ENCODE peak calls at places on chromosomes 3 and 15, in seven cellular contexts. U is HepG2, P is K562, T is HCT116, I is GM12878, E is H1, W is SK-N-SH. J is an unnamed sample. For H3K4me1 and H3K9me3, the result is how much of the 10 kb centered on the place peaks cover.

GRCh38 chr15:96502196-96502595 is 171.7 kb downstream of the NR2F2 start:
- DNase-seq in U (no peak), W (no peak), I (no peak), E (no peak), P (no peak), T (no peak), J (no peak)

GRCh38 chr15:88911766-88912118 is 1.4 kb downstream of the MFGE8 start:
- DNase-seq in P (peak), W (no peak), I (no peak), U (no peak), E (no peak), T (no peak), J (peak)

GRCh38 chr15:32856753-32857152 is 138.9 kb downstream of the GREM1 start:
- DNase-seq in W (no peak), U (no peak), E (no peak), T (no peak), I (no peak), P (no peak), J (no peak)

GRCh38 chr3:178203152-178203551 is 333.1 kb upstream of the KCNMB2 start:
- DNase-seq in E (no peak), T (no peak), W (no peak), U (no peak), I (no peak), P (no peak), J (no peak)

GRCh38 chr15:31200735-31201151 is 99.2 kb upstream of the TRPM1 start:
- DNase-seq in T (no peak), U (peak), E (peak), W (peak), P (peak), I (no peak), J (no peak)

GRCh38 chr3:99765042-99765942 is 52.4 kb upstream of the CMSS1 start:
- DNase-seq in P (no peak), T (no peak), I (no peak), W (no peak), U (no peak), E (no peak), J (no peak)

GRCh38 chr3:182238141-182238540 is 526.4 kb downstream of the SOX2 start:
- DNase-seq in I (no peak), W (no peak), T (no peak), U (no peak), E (peak), P (no peak), J (peak)

GRCh38 chr3:27633224-27633545 is 88.9 kb downstream of the EOMES start:
- DNase-seq in W (no peak), U (peak), P (no peak), T (no peak), E (no peak), I (no peak), J (no peak)

GRCh38 chr3:43737001-43737440 is 46.3 kb downstream of the ABHD5 start:
- DNase-seq in P (no peak), U (no peak), T (no peak), E (no peak), I (no peak), W (no peak), J (no peak)

GRCh38 chr3:66407281-66408218 is 93.3 kb downstream of the LRIG1 start:
- DNase-seq in E (peak), I (no peak), T (peak), W (peak), U (peak), P (peak), J (peak)
- H3K4me1 ChIP-seq in E (under half), I (under half), T (under half), W (under half), U (under half), P (under half), J (under half)

GRCh38 chr15:56228854-56229253 is 14.8 kb downstream of the RFX7 start:
- DNase-seq in E (no peak), I (no peak), T (no peak), P (no peak), U (no peak), W (no peak), J (no peak)
- H3K9me3 ChIP-seq in E (under half), I (under half), T (under half), P (under half), U (under half), W (under half), J (half or more)

GRCh38 chr3:48716508-48716981 is 476 bp downstream of the IP6K2 start:
- DNase-seq in P (peak), I (no peak), U (no peak), T (no peak), E (peak), W (peak), J (no peak)
- TF ChIP-seq YY1 in P (peak), I (peak), U (peak), T (peak), E (peak), W (peak), J (peak)

GRCh38 chr3:127855246-127855645 is 32.9 kb upstream of the MGLL start:
- DNase-seq in P (no peak), E (no peak), U (no peak), I (no peak), T (no peak), W (no peak), J (no peak)

GRCh38 chr3:127858477-127858876 is 36.2 kb upstream of the MGLL start:
- DNase-seq in E (peak), U (no peak), I (no peak), W (no peak), P (no peak), T (no peak), J (no peak)

GRCh38 chr3:127856801-127857200 is 34.5 kb upstream of the MGLL start:
- DNase-seq in P (no peak), U (no peak), I (no peak), T (no peak), W (no peak), E (no peak), J (no peak)

GRCh38 chr3:127859706-127860105 is 37.4 kb upstream of the MGLL start:
- DNase-seq in W (no peak), I (no peak), T (no peak), E (no peak), U (no peak), P (no peak), J (no peak)

GRCh38 chr3:127857270-127857801 is 35.0 kb upstream of the MGLL start:
- DNase-seq in I (no peak), T (no peak), P (no peak), W (peak), U (no peak), E (no peak), J (no peak)
- H3K4me1 ChIP-seq in I (under half), T (under half), P (under half), W (under half), U (under half), E (under half), J (under half)

DNA sequence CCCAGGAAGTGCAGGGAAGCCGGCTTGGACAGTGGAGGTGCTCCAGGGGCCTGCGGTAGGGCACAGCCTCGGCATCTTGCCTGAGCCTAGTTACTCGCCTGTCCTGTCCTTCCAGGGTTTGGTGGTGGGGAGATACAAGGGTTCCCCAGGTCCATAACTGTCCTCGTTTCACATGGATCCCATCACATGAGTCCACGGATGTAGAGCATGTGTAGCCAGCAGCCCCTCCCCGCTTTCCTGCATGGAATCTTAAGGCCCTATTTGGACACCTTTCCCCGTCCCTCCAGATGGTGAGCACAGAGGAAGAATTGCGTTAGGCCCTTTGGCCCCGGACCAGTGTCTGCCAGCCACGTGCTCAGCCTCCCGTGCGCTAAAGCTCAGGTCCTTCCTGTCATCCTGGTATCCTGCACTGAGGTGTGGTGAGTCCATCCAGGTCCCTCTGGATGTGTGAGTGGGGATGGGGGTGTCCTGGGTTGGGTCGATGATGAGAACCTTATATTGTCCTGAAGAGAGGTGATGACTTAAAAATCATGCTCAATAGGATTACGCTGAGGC is 230.4 kb downstream of the SNRPN start:
- DNase-seq in I (no peak), T (no peak), P (no peak), E (no peak), U (no peak), W (no peak), J (no peak)
- H3K9me3 ChIP-seq in I (under half), T (under half), P (under half), E (half or more), U (half or more), W (under half), J (under half)

GRCh38 chr3:30617653-30618052 is 11.3 kb downstream of the TGFBR2 start:
- DNase-seq in I (no peak), T (no peak), U (no peak), P (no peak), E (no peak), W (no peak), J (no peak)
- TF ChIP-seq YY1 in I (no peak), T (no peak), U (no peak), P (no peak), E (no peak), W (no peak), J (no peak)

DNA sequence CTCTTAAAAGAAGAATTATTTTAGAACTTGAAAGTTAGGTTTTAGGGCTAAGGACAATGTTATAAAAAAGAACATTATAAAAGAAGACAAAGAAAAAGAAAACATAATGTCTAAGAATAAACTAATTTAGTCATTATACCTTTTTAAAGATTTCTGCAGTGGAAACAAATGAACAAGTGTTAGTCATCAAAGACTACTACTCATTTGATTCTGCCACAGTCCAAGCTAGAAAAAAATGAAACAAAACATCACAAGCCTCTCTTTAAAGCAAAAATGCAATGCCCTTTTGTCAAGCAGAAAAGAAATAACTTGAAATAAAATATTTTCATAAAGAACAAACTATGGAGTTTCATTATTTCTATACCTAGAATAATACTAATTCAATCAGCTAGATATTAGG is 102.0 kb downstream of the TBC1D5 start:
- DNase-seq in U (no peak), T (no peak), W (no peak), P (no peak), I (no peak), E (no peak), J (no peak)
- H3K4me1 ChIP-seq in U (under half), T (under half), W (under half), P (under half), I (under half), E (under half), J (under half)

GRCh38 chr3:161271646-161272045 is 50.5 kb downstream of the NMD3 start:
- DNase-seq in T (no peak), P (no peak), I (no peak), W (no peak), E (no peak), U (no peak), J (no peak)

GRCh38 chr3:161273589-161274218 is 52.6 kb downstream of the NMD3 start:
- DNase-seq in T (peak), I (no peak), U (peak), E (no peak), P (peak), W (peak), J (peak)

GRCh38 chr3:161272524-161272923 is 51.4 kb downstream of the NMD3 start:
- DNase-seq in I (no peak), P (no peak), T (no peak), E (no peak), U (peak), W (no peak), J (no peak)

GRCh38 chr3:161274691-161275298 is 53.7 kb downstream of the NMD3 start:
- DNase-seq in I (no peak), W (peak), T (peak), E (peak), U (peak), P (peak), J (peak)

DNA sequence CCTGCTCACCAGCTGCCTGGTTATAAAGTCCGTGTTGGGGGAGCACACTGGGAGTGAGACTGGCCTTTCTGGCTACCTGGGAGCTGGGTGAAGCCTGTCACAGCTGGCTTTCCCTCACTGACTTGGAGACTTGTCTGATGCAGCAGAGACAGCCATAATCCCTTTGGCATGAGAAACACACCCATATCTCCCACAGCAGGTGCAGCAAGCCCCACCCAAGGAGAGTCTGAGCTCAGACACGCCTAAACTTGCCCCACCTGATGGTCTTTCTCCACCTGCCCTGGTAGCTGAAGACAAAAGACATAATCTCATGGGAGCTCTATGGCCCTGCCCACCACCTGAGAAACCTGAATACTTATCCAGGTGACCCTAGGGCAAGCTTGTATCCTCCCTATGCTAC is 54.8 kb downstream of the NMD3 start:
- DNase-seq in E (no peak), T (no peak), P (no peak), I (no peak), W (no peak), U (no peak), J (no peak)
- H3K9me3 ChIP-seq in E (under half), T (under half), P (under half), I (under half), W (under half), U (under half), J (under half)

DNA sequence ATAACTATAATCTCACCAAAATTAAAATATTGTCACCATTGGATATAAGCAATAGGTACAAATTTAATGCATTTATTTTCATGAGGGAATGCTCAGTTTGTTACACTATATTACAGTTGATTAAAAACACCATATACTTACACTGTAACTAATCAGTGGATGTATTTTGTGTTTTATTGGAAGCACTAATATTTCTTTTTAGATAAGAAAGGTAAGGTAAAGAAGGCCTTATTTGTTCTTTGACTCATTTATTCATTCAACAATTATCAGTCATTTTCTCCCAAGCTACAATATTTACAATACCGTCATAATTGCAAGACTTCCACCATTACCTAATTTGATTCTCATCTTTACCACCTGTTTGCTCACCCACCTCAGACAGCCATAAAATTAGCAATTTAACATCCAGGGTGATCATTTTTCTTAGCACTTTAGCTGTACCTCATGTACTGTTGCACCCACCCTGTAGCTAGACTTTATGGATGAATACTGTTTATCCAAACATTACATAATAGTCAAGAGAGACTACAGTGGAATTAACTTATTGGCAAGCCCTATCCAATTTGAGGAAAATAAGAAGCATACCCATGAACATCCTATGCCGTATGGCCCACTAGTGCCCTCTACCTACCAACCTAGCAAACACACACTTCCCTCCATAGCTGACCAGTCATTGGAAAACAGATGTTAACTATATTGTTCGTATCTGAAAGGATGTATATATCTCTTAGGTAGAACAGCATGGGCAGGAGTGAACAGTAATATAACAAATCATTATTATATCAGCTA is 229.6 kb downstream of the BBX start:
- DNase-seq in U (peak), E (no peak), W (no peak), T (peak), P (peak), I (no peak), J (no peak)
- TF ChIP-seq YY1 in U (no peak), E (no peak), W (no peak), T (no peak), P (no peak), I (no peak), J (no peak)

GRCh38 chr3:16943857-16944256 is 59.1 kb downstream of the PLCL2 start:
- DNase-seq in W (no peak), U (no peak), T (no peak), E (no peak), P (no peak), I (no peak), J (no peak)

GRCh38 chr3:16945330-16945729 is 60.6 kb downstream of the PLCL2 start:
- DNase-seq in W (no peak), U (no peak), I (no peak), P (no peak), E (no peak), T (no peak), J (no peak)

GRCh38 chr3:16942955-16943354 is 58.2 kb downstream of the PLCL2 start:
- DNase-seq in E (no peak), I (no peak), T (no peak), P (no peak), W (no peak), U (no peak), J (no peak)

GRCh38 chr3:16937421-16937820 is 52.7 kb downstream of the PLCL2 start:
- DNase-seq in E (no peak), T (no peak), I (no peak), P (no peak), U (no peak), W (no peak), J (no peak)

DNA sequence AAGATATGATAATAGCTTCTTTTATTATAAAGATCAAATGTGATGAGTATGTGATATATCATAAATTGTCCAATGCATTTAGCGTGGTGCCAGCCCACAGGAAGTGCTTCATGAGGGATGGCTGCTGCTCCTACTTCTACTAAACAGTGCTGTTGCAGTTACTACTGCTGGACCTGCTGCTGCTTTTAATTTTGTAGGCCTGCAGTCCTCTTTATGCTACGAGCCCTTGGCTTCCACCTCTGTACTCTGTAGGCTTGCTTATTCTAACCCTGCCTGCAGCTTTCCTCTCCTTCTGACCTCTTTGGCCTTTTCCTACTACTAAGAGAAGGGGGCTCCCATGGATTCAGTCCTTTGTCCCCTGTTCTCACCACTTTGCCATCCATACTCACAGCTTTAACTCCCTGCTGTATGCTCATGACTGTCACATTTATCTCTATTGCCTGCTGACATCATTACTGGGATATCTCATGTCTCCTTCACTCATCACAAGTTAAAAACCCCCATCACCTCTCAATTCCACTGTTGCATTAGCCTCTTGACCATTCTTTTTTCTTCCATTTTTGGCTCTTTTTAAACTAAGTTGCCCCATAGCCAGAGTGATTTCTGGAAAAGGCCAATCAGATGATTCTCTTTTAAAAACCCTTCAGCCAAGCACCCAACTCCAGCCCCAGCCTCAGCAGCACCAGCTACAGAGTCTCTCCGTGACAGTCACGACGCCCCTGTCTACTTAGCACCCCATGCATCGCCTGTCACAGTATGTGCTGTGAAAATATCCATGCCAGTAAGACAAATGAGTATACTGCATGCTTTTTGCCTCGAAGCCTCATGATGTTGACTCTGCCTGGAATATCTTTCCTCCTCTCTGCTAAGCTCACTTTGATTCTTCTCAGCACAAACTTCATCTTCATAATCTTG is 56.3 kb downstream of the PLCL2 start:
- DNase-seq in P (no peak), T (no peak), E (no peak), I (no peak), U (no peak), W (no peak), J (no peak)
- H3K4me1 ChIP-seq in P (under half), T (under half), E (under half), I (under half), U (under half), W (under half), J (under half)

J was measured in NT2/D1.